ENCODE peak calls at places on chromosome 4, in ten cellular contexts. C is cardiac septum; X is type B pancreatic cell; N is Caki2; Z is A549; U is IMR-90; M is activated T-helper 2 cell treated with anti-CD3 and anti-CD28 coated beads, Interferon-gamma antibody, Interleukin-2, Interleukin-4, amounts not matched to agents 10 μg/mL and 5 μg/mL and 100 μg/mL, durations not matched to agents 14 hours and 24 hours and 36 hours; V is HFF-Myc; G is ascending aorta; T is stimulated activated CD8-positive, alpha-beta memory T cell treated with anti-CD3 and anti-CD28 coated beads, Interleukin-7, amount 100 ng/mL, for 48 hours. B is an unnamed sample.

GRCh38 chr4:22129454-22130075 is 181.0 kb upstream of the KCNIP4 start:
- DNase-seq in C (no peak), X (no peak), N (peak), Z (peak), U (peak), M (peak), V (peak), G (no peak), T (no peak), B (peak)

GRCh38 chr4:185471235-185472062 is at the start of gene CCDC110:
- DNase-seq in C (peak), X (peak), N (peak), Z (peak), U (peak), M (peak), V (peak), G (peak), T (peak), B (no peak)

GRCh38 chr4:37685211-37685725 is 908 bp downstream of the RELL1 start:
- DNase-seq in C (no peak), X (no peak), N (no peak), Z (no peak), U (peak), M (peak), V (peak), G (no peak), T (no peak), B (no peak)

GRCh38 chr4:19038231-19038630 is 1016.7 kb upstream of the LCORL start:
- DNase-seq in C (no peak), X (no peak), N (no peak), Z (no peak), U (no peak), M (no peak), V (no peak), G (no peak), T (no peak), B (no peak)

GRCh38 chr4:46404961-46405360 is 15.0 kb upstream of the GABRA2 start:
- DNase-seq in C (no peak), X (no peak), N (no peak), Z (no peak), U (peak), M (no peak), V (no peak), G (no peak), T (no peak), B (no peak)

GRCh38 chr4:186104114-186104894 is at the start of gene FAM149A:
- DNase-seq in C (no peak), X (no peak), N (no peak), Z (no peak), U (no peak), M (peak), V (no peak), G (no peak), T (peak), B (no peak)

GRCh38 chr4:87122252-87122651 is 98.2 kb downstream of the KLHL8 start:
- DNase-seq in C (no peak), X (no peak), N (no peak), Z (no peak), U (peak), M (no peak), V (no peak), G (no peak), T (no peak), B (no peak)

GRCh38 chr4:183396187-183396738 is 48.2 kb upstream of the CDKN2AIP start:
- DNase-seq in C (no peak), X (no peak), N (no peak), Z (no peak), U (peak), M (no peak), V (no peak), G (no peak), T (no peak), B (no peak)

GRCh38 chr4:37538931-37539330 is 147.2 kb downstream of the RELL1 start:
- DNase-seq in C (no peak), X (no peak), N (no peak), Z (no peak), U (no peak), M (no peak), V (no peak), G (no peak), T (no peak), B (no peak)

GRCh38 chr4:6066191-6066590 is 48.0 kb upstream of the C4orf50 start:
- DNase-seq in C (no peak), X (no peak), N (no peak), Z (no peak), U (no peak), M (no peak), V (no peak), G (no peak), T (no peak), B (no peak)

GRCh38 chr4:137212601-137213000 is 319.7 kb downstream of the PCDH18 start:
- DNase-seq in C (no peak), X (no peak), N (no peak), Z (no peak), U (no peak), M (no peak), V (no peak), G (no peak), T (no peak), B (no peak)

GRCh38 chr4:59060002-59060846 is 1950.0 kb upstream of the IGFBP7 start:
- DNase-seq in C (no peak), X (no peak), N (no peak), Z (no peak), U (no peak), M (no peak), V (no peak), G (no peak), T (no peak), B (no peak)

GRCh38 chr4:26145212-26145611 is 175.6 kb upstream of the RBPJ start:
- DNase-seq in C (no peak), X (no peak), N (no peak), Z (no peak), U (no peak), M (no peak), V (no peak), G (no peak), T (no peak), B (no peak)

GRCh38 chr4:140094701-140095420 is 59.1 kb downstream of the MAML3 start:
- DNase-seq in C (peak), X (no peak), N (no peak), Z (peak), U (peak), M (peak), V (no peak), G (peak), T (peak), B (no peak)

GRCh38 chr4:107997001-107997788 is 7.5 kb downstream of the HADH start:
- DNase-seq in C (no peak), X (no peak), N (no peak), Z (no peak), U (peak), M (no peak), V (peak), G (no peak), T (no peak), B (no peak)

GRCh38 chr4:171849823-171850222 is 36.6 kb downstream of the GALNTL6 start:
- DNase-seq in C (no peak), X (no peak), N (no peak), Z (no peak), U (no peak), M (no peak), V (no peak), G (no peak), T (no peak), B (no peak)

GRCh38 chr4:7663075-7663541 is 228.4 kb upstream of the PSAPL1 start:
- DNase-seq in C (no peak), X (no peak), N (no peak), Z (peak), U (no peak), M (no peak), V (no peak), G (no peak), T (no peak), B (no peak)

GRCh38 chr4:184385705-184386141 is 88.6 kb downstream of the IRF2 start:
- DNase-seq in C (peak), X (no peak), N (no peak), Z (no peak), U (no peak), M (no peak), V (no peak), G (no peak), T (no peak), B (no peak)

GRCh38 chr4:27149541-27150212 is 289.0 kb downstream of the STIM2 start:
- DNase-seq in C (no peak), X (no peak), N (no peak), Z (no peak), U (peak), M (no peak), V (no peak), G (no peak), T (no peak), B (no peak)

GRCh38 chr4:143185253-143186107 is 763 bp downstream of the USP38 start:
- DNase-seq in C (peak), X (no peak), N (no peak), Z (peak), U (peak), M (peak), V (no peak), G (no peak), T (no peak), B (no peak)

GRCh38 chr4:185145572-185145971 is 2.5 kb downstream of the SLC25A4 start:
- DNase-seq in C (no peak), X (no peak), N (no peak), Z (no peak), U (no peak), M (no peak), V (no peak), G (no peak), T (no peak), B (no peak)

GRCh38 chr4:69800599-69800998 is 40.2 kb upstream of the SULT1B1 start:
- DNase-seq in C (no peak), X (no peak), N (no peak), Z (no peak), U (no peak), M (no peak), V (peak), G (no peak), T (no peak), B (no peak)

GRCh38 chr4:176631611-176632010 is 161.1 kb downstream of the VEGFC start:
- DNase-seq in C (no peak), X (no peak), N (no peak), Z (no peak), U (no peak), M (no peak), V (no peak), G (no peak), T (no peak), B (no peak)

GRCh38 chr4:81003549-81004240 is 26.8 kb upstream of the BMP3 start:
- DNase-seq in C (no peak), X (no peak), N (no peak), Z (no peak), U (no peak), M (no peak), V (no peak), G (no peak), T (no peak), B (no peak)

GRCh38 chr4:1809754-1810502 is 16.8 kb downstream of the FGFR3 start:
- DNase-seq in C (no peak), X (peak), N (peak), Z (peak), U (peak), M (peak), V (peak), G (no peak), T (peak), B (peak)

GRCh38 chr4:171186700-171187099 is 626.5 kb upstream of the GALNTL6 start:
- DNase-seq in C (no peak), X (no peak), N (no peak), Z (no peak), U (no peak), M (no peak), V (no peak), G (no peak), T (no peak), B (no peak)